ENCODE peak calls at places on chromosomes 1 and 21, in six cellular contexts. One of them, this sample, is unnamed.

GRCh38 chr1:18938008-18938706 is 18.3 kb downstream of the IFFO2 start:
- DNase-seq in GM04504: no peak
- DNase-seq in GM19239: no peak
- DNase-seq in GM13976: no peak
- DNase-seq in glutamatergic neuron: no peak
- DNase-seq in HuH-7.5: no peak
- DNase-seq in this sample: no peak

GRCh38 chr1:223756002-223756775 is 43.9 kb downstream of the CAPN2 start:
- DNase-seq in GM04504: no peak
- DNase-seq in GM19239: no peak
- DNase-seq in GM13976: no peak
- DNase-seq in glutamatergic neuron: no peak
- DNase-seq in HuH-7.5: no peak
- DNase-seq in this sample: no peak

GRCh38 chr1:206814716-206815341 is 42.5 kb upstream of the IL10 start:
- DNase-seq in GM04504: peak
- DNase-seq in GM19239: no peak
- DNase-seq in GM13976: no peak
- DNase-seq in glutamatergic neuron: no peak
- DNase-seq in HuH-7.5: no peak
- DNase-seq in this sample: no peak

GRCh38 chr21:31078796-31079195 is 40.5 kb upstream of the KRTAP19-8 start:
- DNase-seq in GM04504: no peak
- DNase-seq in GM19239: no peak
- DNase-seq in GM13976: no peak
- DNase-seq in glutamatergic neuron: no peak
- DNase-seq in HuH-7.5: no peak
- DNase-seq in this sample: no peak

GRCh38 chr1:197775282-197776262 is at the start of gene DENND1B:
- DNase-seq in GM04504: peak
- DNase-seq in GM19239: peak
- DNase-seq in GM13976: peak
- DNase-seq in glutamatergic neuron: peak
- DNase-seq in HuH-7.5: peak
- DNase-seq in this sample: peak

GRCh38 chr1:115337276-115337632 is 795 bp downstream of the NGF start:
- DNase-seq in GM04504: no peak
- DNase-seq in GM19239: no peak
- DNase-seq in GM13976: peak
- DNase-seq in glutamatergic neuron: no peak
- DNase-seq in HuH-7.5: no peak
- DNase-seq in this sample: no peak

GRCh38 chr1:204344665-204345064 is 15.1 kb downstream of the PLEKHA6 start:
- DNase-seq in GM04504: no peak
- DNase-seq in GM19239: no peak
- DNase-seq in GM13976: no peak
- DNase-seq in glutamatergic neuron: no peak
- DNase-seq in HuH-7.5: no peak
- DNase-seq in this sample: no peak

GRCh38 chr1:92154934-92155333 is 62.8 kb upstream of the C1orf146 start:
- DNase-seq in GM04504: no peak
- DNase-seq in GM19239: no peak
- DNase-seq in GM13976: no peak
- DNase-seq in glutamatergic neuron: no peak
- DNase-seq in HuH-7.5: no peak
- DNase-seq in this sample: no peak

GRCh38 chr1:21630571-21631338 is 38.4 kb downstream of the RAP1GAP start:
- DNase-seq in GM04504: no peak
- DNase-seq in GM19239: no peak
- DNase-seq in GM13976: no peak
- DNase-seq in glutamatergic neuron: no peak
- DNase-seq in HuH-7.5: no peak
- DNase-seq in this sample: no peak

GRCh38 chr1:77688939-77689338 is 6.5 kb upstream of the ZZZ3 start:
- DNase-seq in GM04504: no peak
- DNase-seq in GM19239: no peak
- DNase-seq in GM13976: peak
- DNase-seq in glutamatergic neuron: no peak
- DNase-seq in HuH-7.5: no peak
- DNase-seq in this sample: no peak

GRCh38 chr1:21550866-21551475 is 41.7 kb downstream of the ALPL start:
- DNase-seq in GM04504: no peak
- DNase-seq in GM19239: no peak
- DNase-seq in GM13976: no peak
- DNase-seq in glutamatergic neuron: no peak
- DNase-seq in HuH-7.5: no peak
- DNase-seq in this sample: no peak

GRCh38 chr1:89701746-89702241 is 68.9 kb downstream of the LRRC8C start:
- DNase-seq in GM04504: no peak
- DNase-seq in GM19239: no peak
- DNase-seq in GM13976: no peak
- DNase-seq in glutamatergic neuron: no peak
- DNase-seq in HuH-7.5: no peak
- DNase-seq in this sample: no peak

GRCh38 chr1:211609120-211610024 is 30.4 kb upstream of the SLC30A1 start:
- DNase-seq in GM04504: no peak
- DNase-seq in GM19239: no peak
- DNase-seq in GM13976: no peak
- DNase-seq in glutamatergic neuron: no peak
- DNase-seq in HuH-7.5: no peak
- DNase-seq in this sample: no peak

GRCh38 chr1:94193128-94193527 is 44.3 kb downstream of the ARHGAP29 start:
- DNase-seq in GM04504: no peak
- DNase-seq in GM19239: no peak
- DNase-seq in GM13976: no peak
- DNase-seq in glutamatergic neuron: no peak
- DNase-seq in HuH-7.5: no peak
- DNase-seq in this sample: no peak

GRCh38 chr1:23957096-23957495 is 2.5 kb upstream of the PNRC2 start:
- DNase-seq in GM04504: no peak
- DNase-seq in GM19239: no peak
- DNase-seq in GM13976: no peak
- DNase-seq in glutamatergic neuron: peak
- DNase-seq in HuH-7.5: no peak
- DNase-seq in this sample: no peak

GRCh38 chr1:199279872-199280649 is 641.2 kb downstream of the PTPRC start:
- DNase-seq in GM04504: no peak
- DNase-seq in GM19239: no peak
- DNase-seq in GM13976: peak
- DNase-seq in glutamatergic neuron: no peak
- DNase-seq in HuH-7.5: no peak
- DNase-seq in this sample: no peak

GRCh38 chr1:218656301-218657037 is 311.3 kb downstream of the TGFB2 start:
- DNase-seq in GM04504: peak
- DNase-seq in GM19239: no peak
- DNase-seq in GM13976: no peak
- DNase-seq in glutamatergic neuron: no peak
- DNase-seq in HuH-7.5: no peak
- DNase-seq in this sample: no peak

GRCh38 chr1:14894811-14895524 is 258.6 kb upstream of the TMEM51 start:
- DNase-seq in GM04504: no peak
- DNase-seq in GM19239: no peak
- DNase-seq in GM13976: no peak
- DNase-seq in glutamatergic neuron: no peak
- DNase-seq in HuH-7.5: no peak
- DNase-seq in this sample: no peak

GRCh38 chr1:24112381-24113169 is 640 bp upstream of the MYOM3 start:
- DNase-seq in GM04504: no peak
- DNase-seq in GM19239: peak
- DNase-seq in GM13976: peak
- DNase-seq in glutamatergic neuron: no peak
- DNase-seq in HuH-7.5: peak
- DNase-seq in this sample: peak

GRCh38 chr1:64572222-64572900 is 102.4 kb downstream of the CACHD1 start:
- DNase-seq in GM04504: no peak
- DNase-seq in GM19239: no peak
- DNase-seq in GM13976: no peak
- DNase-seq in glutamatergic neuron: no peak
- DNase-seq in HuH-7.5: no peak
- DNase-seq in this sample: peak

GRCh38 chr1:51760872-51761271 is 117.7 kb downstream of the NRDC start:
- DNase-seq in GM04504: no peak
- DNase-seq in GM19239: no peak
- DNase-seq in GM13976: no peak
- DNase-seq in glutamatergic neuron: no peak
- DNase-seq in HuH-7.5: no peak
- DNase-seq in this sample: no peak

GRCh38 chr1:53123462-53124129 is 18.8 kb downstream of the SLC1A7 start:
- DNase-seq in GM04504: no peak
- DNase-seq in GM19239: no peak
- DNase-seq in GM13976: no peak
- DNase-seq in glutamatergic neuron: no peak
- DNase-seq in HuH-7.5: no peak
- DNase-seq in this sample: no peak

GRCh38 chr1:88394958-88395357 is 289.1 kb upstream of the PKN2 start:
- DNase-seq in GM04504: no peak
- DNase-seq in GM19239: no peak
- DNase-seq in GM13976: no peak
- DNase-seq in glutamatergic neuron: no peak
- DNase-seq in HuH-7.5: no peak
- DNase-seq in this sample: no peak

GRCh38 chr1:23554481-23555224 is 4.6 kb downstream of the ID3 start:
- DNase-seq in GM04504: no peak
- DNase-seq in GM19239: peak
- DNase-seq in GM13976: peak
- DNase-seq in glutamatergic neuron: peak
- DNase-seq in HuH-7.5: peak
- DNase-seq in this sample: peak

GRCh38 chr1:24643362-24644346 is 552 bp downstream of the SRRM1 start:
- DNase-seq in GM04504: no peak
- DNase-seq in GM19239: peak
- DNase-seq in GM13976: no peak
- DNase-seq in glutamatergic neuron: peak
- DNase-seq in HuH-7.5: peak
- DNase-seq in this sample: peak

GRCh38 chr1:93554883-93555872 is 107.3 kb downstream of the FNBP1L start:
- DNase-seq in GM04504: no peak
- DNase-seq in GM19239: no peak
- DNase-seq in GM13976: no peak
- DNase-seq in glutamatergic neuron: no peak
- DNase-seq in HuH-7.5: no peak
- DNase-seq in this sample: no peak

GRCh38 chr1:1273152-1273534 is 511 bp downstream of the UBE2J2 start:
- DNase-seq in GM04504: no peak
- DNase-seq in GM19239: no peak
- DNase-seq in GM13976: no peak
- DNase-seq in glutamatergic neuron: no peak
- DNase-seq in HuH-7.5: no peak
- DNase-seq in this sample: no peak